ENCODE peak calls at places on chromosomes 4 and X, in eight cellular contexts. Q, J, F, T, I, V, G and H are unnamed samples.

GRCh38 chrX:44317196-44317595 is 26.3 kb downstream of the EFHC2 start:
- DNase-seq in Q (no peak), J (no peak), F (no peak), T (no peak), I (no peak), V (no peak), G (no peak), H (no peak)

GRCh38 chr4:19945979-19946380 is 305.7 kb upstream of the SLIT2 start:
- DNase-seq in Q (no peak), J (no peak), F (no peak), T (no peak), I (no peak), V (no peak), G (no peak), H (peak; percentile 32)

GRCh38 chr4:56727150-56727549 is 46.1 kb upstream of the HOPX start:
- DNase-seq in Q (no peak), J (peak; percentile 6), F (no peak), T (no peak), I (no peak), V (no peak), G (no peak), H (no peak)

GRCh38 chr4:6811165-6811564 is 28.6 kb downstream of the KIAA0232 start:
- DNase-seq in Q (no peak), J (no peak), F (no peak), T (no peak), I (no peak), V (no peak), G (peak; percentile 39), H (no peak)

GRCh38 chrX:72712094-72712755 is 1.9 kb downstream of the PHKA1 start:
- DNase-seq in Q (no peak), J (no peak), F (no peak), T (no peak), I (peak; percentile 34), V (no peak), G (peak; percentile 38), H (no peak)

GRCh38 chr4:4480685-4481393 is 61.0 kb downstream of the STX18 start:
- DNase-seq in Q (no peak), J (no peak), F (no peak), T (no peak), I (peak; percentile 45), V (no peak), G (no peak), H (no peak)

GRCh38 chrX:63128509-63128908 is 222.6 kb downstream of the SPIN4 start:
- DNase-seq in Q (no peak), J (peak; percentile 33), F (peak; percentile 12), T (peak; percentile 53), I (peak; percentile 1), V (peak; percentile 11), G (peak; percentile 23), H (peak; percentile 16)

GRCh38 chrX:130715299-130715698 is 187.7 kb downstream of the ENOX2 start:
- DNase-seq in Q (no peak), J (no peak), F (no peak), T (no peak), I (no peak), V (no peak), G (no peak), H (no peak)

GRCh38 chr4:37976513-37976912 is 16.3 kb downstream of the PTTG2 start:
- DNase-seq in Q (no peak), J (no peak), F (no peak), T (no peak), I (no peak), V (peak; percentile 39), G (no peak), H (no peak)

GRCh38 chr4:127870688-127871087 is 10.0 kb upstream of the PLK4 start:
- DNase-seq in Q (no peak), J (no peak), F (no peak), T (no peak), I (no peak), V (no peak), G (peak; percentile 70), H (no peak)

GRCh38 chr4:2251795-2252529 is 9.9 kb downstream of the MXD4 start:
- DNase-seq in Q (no peak), J (no peak), F (no peak), T (no peak), I (peak; percentile 35), V (no peak), G (no peak), H (no peak)

GRCh38 chrX:41518127-41518840 is 71.1 kb downstream of the NYX start:
- DNase-seq in Q (no peak), J (no peak), F (no peak), T (no peak), I (no peak), V (no peak), G (no peak), H (no peak)

GRCh38 chrX:150475466-150475865 is 93.0 kb upstream of the MTM1 start:
- DNase-seq in Q (no peak), J (no peak), F (no peak), T (no peak), I (no peak), V (no peak), G (no peak), H (no peak)

GRCh38 chr4:69888336-69888735 is 28.4 kb upstream of the SULT1E1 start:
- DNase-seq in Q (no peak), J (no peak), F (no peak), T (no peak), I (no peak), V (no peak), G (no peak), H (no peak)

GRCh38 chr4:67934628-67935027 is 28.7 kb downstream of the TMPRSS11A start:
- DNase-seq in Q (no peak), J (peak; percentile 35), F (no peak), T (no peak), I (no peak), V (no peak), G (no peak), H (no peak)

GRCh38 chr4:101418055-101418454 is 70.7 kb upstream of the PPP3CA start:
- DNase-seq in Q (no peak), J (no peak), F (no peak), T (peak; percentile 51), I (no peak), V (no peak), G (no peak), H (no peak)

GRCh38 chr4:39319678-39320077 is 46.5 kb downstream of the RFC1 start:
- DNase-seq in Q (no peak), J (no peak), F (peak; percentile 41), T (no peak), I (peak; percentile 4), V (peak; percentile 38), G (peak; percentile 29), H (peak; percentile 55)

DNA sequence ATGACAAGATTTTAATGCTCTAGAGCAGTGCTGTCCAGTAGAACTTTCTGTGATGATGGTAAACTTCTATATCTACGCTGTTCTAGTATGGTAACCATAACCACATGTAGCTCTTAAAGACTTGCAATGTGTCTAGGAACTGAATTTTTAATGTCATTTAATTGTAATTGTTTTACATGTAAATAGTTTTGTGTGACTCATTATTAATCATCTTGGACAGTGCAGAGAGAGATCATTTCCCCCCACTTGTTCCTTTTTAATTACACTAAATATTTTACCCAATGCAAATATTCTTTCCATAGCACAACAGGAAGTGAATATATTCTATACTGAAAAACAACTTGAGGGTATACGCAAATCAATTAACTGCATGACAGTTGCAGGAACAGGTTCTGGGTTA is 5.8 kb downstream of the ATG4A start:
- DNase-seq in Q (no peak), J (no peak), F (no peak), T (no peak), I (no peak), V (no peak), G (no peak), H (no peak)
- TF ChIP-seq POLR2AphosphoS5 in Q (no peak), J (no peak), F (no peak), T (no peak), I (no peak), V (no peak), G (no peak), H (no peak)

GRCh38 chr4:158826882-158827281 is 58.1 kb downstream of the FNIP2 start:
- DNase-seq in Q (no peak), J (no peak), F (no peak), T (no peak), I (no peak), V (peak; percentile 94), G (no peak), H (no peak)
- TF ChIP-seq REST in Q (no peak), J (no peak), F (no peak), T (no peak), I (no peak), V (no peak), G (no peak), H (no peak)

DNA sequence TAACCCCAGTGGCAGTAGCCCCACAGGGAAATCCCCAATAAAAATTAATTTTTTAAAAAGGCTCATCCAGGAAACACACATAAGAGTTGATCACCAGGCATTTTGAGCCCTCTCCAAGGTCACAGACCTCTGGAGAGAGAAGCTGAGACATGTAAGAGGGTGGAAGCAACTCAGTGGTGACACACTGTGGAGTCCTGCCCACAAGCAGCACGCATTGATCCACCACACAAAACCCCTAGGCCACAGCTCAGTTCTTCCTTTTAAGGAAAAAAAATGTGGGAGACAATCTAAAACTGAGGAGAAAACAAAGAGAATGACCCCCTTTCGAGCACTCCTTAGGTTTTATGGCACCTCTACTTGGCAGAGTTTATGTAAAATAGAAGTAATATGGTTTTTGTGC is 71.7 kb upstream of the S100G start:
- DNase-seq in Q (no peak), J (peak; percentile 8), F (no peak), T (no peak), I (no peak), V (no peak), G (no peak), H (no peak)
- TF ChIP-seq POLR2AphosphoS5 in Q (no peak), J (no peak), F (no peak), T (no peak), I (no peak), V (no peak), G (no peak), H (no peak)

GRCh38 chrX:10104958-10105658 is 51.7 kb upstream of the CLCN4 start:
- DNase-seq in Q (no peak), J (no peak), F (no peak), T (no peak), I (no peak), V (no peak), G (no peak), H (no peak)
- TF ChIP-seq REST in Q (no peak), J (no peak), F (no peak), T (no peak), I (no peak), V (no peak), G (no peak), H (no peak)

GRCh38 chr4:119729815-119730643 is 101.4 kb upstream of the PDE5A start:
- DNase-seq in Q (no peak), J (no peak), F (peak; percentile 81), T (no peak), I (peak; percentile 28), V (peak; percentile 68), G (peak; percentile 0), H (peak; percentile 15)
- TF ChIP-seq POLR2AphosphoS5 in Q (no peak), J (no peak), F (peak; percentile 77), T (no peak), I (peak; percentile 37), V (no peak), G (no peak), H (no peak)